ENCODE peak calls at places on chromosomes 4 and X, in nine cellular contexts. E is pancreas, P is stomach, Z is uterus, X is neural progenitor cell, I is progenitor cell of endocrine pancreas, B is fibroblast of mammary gland, S is left lung, K is MM.1S. D is an unnamed sample.

GRCh38 chr4:75030649-75031235 is 97.8 kb downstream of the PARM1 start:
- DNase-seq in E (no peak), P (no peak), Z (no peak), X (no peak), I (no peak), B (no peak), S (no peak), K (no peak), D (no peak)

GRCh38 chrX:37997096-37997495 is 9.3 kb upstream of the SYTL5 start:
- DNase-seq in E (no peak), P (no peak), Z (no peak), X (no peak), I (no peak), B (no peak), S (no peak), K (no peak), D (no peak)

GRCh38 chr4:165779950-165780670 is 92.9 kb upstream of the TLL1 start:
- DNase-seq in E (no peak), P (no peak), Z (no peak), X (no peak), I (no peak), B (peak; percentile 72), S (no peak), K (no peak), D (no peak)

GRCh38 chrX:150212672-150213480 is 150.2 kb upstream of the MAMLD1 start:
- DNase-seq in E (no peak), P (peak; percentile 57), Z (no peak), X (peak; percentile 34), I (no peak), B (no peak), S (no peak), K (no peak), D (no peak)

GRCh38 chrX:119880552-119881437 is 9.2 kb downstream of the NDUFA1 start:
- DNase-seq in E (no peak), P (no peak), Z (no peak), X (peak; percentile 52), I (no peak), B (peak; percentile 67), S (no peak), K (peak; percentile 86), D (no peak)

GRCh38 chr4:144591401-144591800 is 54.6 kb upstream of the HHIP start:
- DNase-seq in E (no peak), P (no peak), Z (no peak), X (no peak), I (no peak), B (peak; percentile 84), S (no peak), K (no peak), D (no peak)

GRCh38 chr4:85577307-85577706 is 102.4 kb downstream of the ARHGAP24 start:
- DNase-seq in E (no peak), P (no peak), Z (no peak), X (no peak), I (no peak), B (no peak), S (no peak), K (no peak), D (no peak)

GRCh38 chrX:24148535-24149345 is 789 bp upstream of the ZFX start:
- DNase-seq in E (no peak), P (no peak), Z (peak; percentile 66), X (no peak), I (no peak), B (peak; percentile 72), S (no peak), K (no peak), D (no peak)

GRCh38 chr4:175891231-175891630 is 79.2 kb upstream of the GPM6A start:
- DNase-seq in E (no peak), P (no peak), Z (no peak), X (no peak), I (no peak), B (no peak), S (no peak), K (no peak), D (no peak)

GRCh38 chrX:65750674-65751469 is 83.4 kb downstream of the MSN start:
- DNase-seq in E (no peak), P (no peak), Z (no peak), X (no peak), I (no peak), B (no peak), S (no peak), K (peak; percentile 95), D (no peak)

GRCh38 chr4:188463909-188464308 is 324.7 kb downstream of the TRIML1 start:
- DNase-seq in E (no peak), P (no peak), Z (no peak), X (no peak), I (no peak), B (no peak), S (no peak), K (no peak), D (no peak)

GRCh38 chr4:7187691-7188090 is 4.6 kb upstream of the SORCS2 start:
- DNase-seq in E (no peak), P (no peak), Z (no peak), X (no peak), I (no peak), B (no peak), S (no peak), K (no peak), D (no peak)

GRCh38 chr4:3765271-3766206 is 646 bp upstream of the ADRA2C start:
- DNase-seq in E (peak; percentile 67), P (peak; percentile 32), Z (peak; percentile 67), X (peak; percentile 90), I (peak; percentile 65), B (peak; percentile 53), S (no peak), K (no peak), D (peak; percentile 49)

GRCh38 chr4:40544216-40544615 is 85.4 kb downstream of the RBM47 start:
- DNase-seq in E (no peak), P (no peak), Z (no peak), X (no peak), I (no peak), B (no peak), S (no peak), K (no peak), D (no peak)

GRCh38 chrX:97397371-97397770 is 513.7 kb downstream of the RPA4 start:
- DNase-seq in E (no peak), P (no peak), Z (no peak), X (no peak), I (no peak), B (peak; percentile 58), S (no peak), K (peak; percentile 29), D (no peak)

GRCh38 chrX:30635630-30636029 is 17.6 kb upstream of the GK start:
- DNase-seq in E (no peak), P (no peak), Z (no peak), X (no peak), I (no peak), B (no peak), S (no peak), K (no peak), D (no peak)

GRCh38 chrX:142804085-142804484 is 221.6 kb upstream of the SPANXN4 start:
- DNase-seq in E (no peak), P (no peak), Z (no peak), X (peak; percentile 60), I (no peak), B (no peak), S (no peak), K (no peak), D (no peak)

GRCh38 chrX:125205084-125205917 is 114.4 kb upstream of the TEX13C start:
- DNase-seq in E (peak; percentile 24), P (peak; percentile 37), Z (peak; percentile 57), X (peak; percentile 78), I (peak; percentile 48), B (peak; percentile 4), S (peak; percentile 77), K (no peak), D (peak; percentile 61)
- TF ChIP-seq CTCF in E (no peak), P (no peak), Z (no peak), X (peak; percentile 41), I (peak; percentile 58), B (no peak), S (no peak), K (no peak), D (no peak)

DNA sequence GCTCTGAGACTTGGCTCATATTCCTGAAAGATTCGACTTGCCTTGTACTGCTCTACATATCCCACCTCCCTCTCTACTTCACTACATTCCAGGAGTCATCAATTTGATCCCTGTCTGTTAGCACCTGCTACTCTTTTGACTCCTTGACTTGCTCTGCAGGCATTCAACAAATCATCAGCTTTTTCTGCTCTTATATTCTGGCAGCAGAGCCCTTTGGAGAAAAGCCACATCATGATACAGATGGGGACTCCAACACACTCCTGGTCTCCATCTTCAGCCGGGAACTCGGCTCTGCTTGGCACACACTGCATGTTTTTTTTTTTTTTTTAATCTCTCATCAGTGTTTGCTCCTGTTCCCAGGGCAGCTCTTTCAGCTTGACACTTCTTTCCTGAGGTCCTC is 293.2 kb upstream of the LCORL start:
- DNase-seq in E (no peak), P (no peak), Z (no peak), X (no peak), I (no peak), B (no peak), S (no peak), K (no peak), D (no peak)
- TF ChIP-seq CTCF in E (no peak), P (no peak), Z (no peak), X (no peak), I (no peak), B (no peak), S (no peak), K (no peak), D (no peak)

DNA sequence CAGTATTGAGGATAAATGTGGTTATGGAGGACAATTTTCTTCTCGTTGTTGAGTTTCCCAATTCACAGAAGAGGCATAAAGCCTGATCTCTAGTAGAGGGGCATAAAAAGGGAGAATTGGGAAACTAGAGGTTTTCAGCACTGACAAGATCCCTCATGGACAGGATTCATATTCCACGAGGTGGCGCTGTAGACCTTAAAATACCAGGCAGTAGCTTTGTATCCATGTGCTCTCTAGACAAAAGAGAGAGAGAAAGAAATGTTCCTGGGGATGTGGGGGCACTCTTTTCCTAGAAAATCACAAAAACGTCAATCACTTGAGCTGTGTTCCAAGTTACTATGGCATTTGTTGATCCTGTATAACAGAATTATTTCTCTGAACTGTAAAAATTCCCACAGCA is 128.3 kb downstream of the MAGEE1 start:
- DNase-seq in E (no peak), P (no peak), Z (no peak), X (peak; percentile 78), I (no peak), B (peak; percentile 32), S (no peak), K (peak; percentile 73), D (no peak)
- TF ChIP-seq CTCF in E (no peak), P (no peak), Z (no peak), X (peak; percentile 59), I (peak; percentile 39), B (peak; percentile 16), S (no peak), K (peak; percentile 52), D (peak; percentile 21)

DNA sequence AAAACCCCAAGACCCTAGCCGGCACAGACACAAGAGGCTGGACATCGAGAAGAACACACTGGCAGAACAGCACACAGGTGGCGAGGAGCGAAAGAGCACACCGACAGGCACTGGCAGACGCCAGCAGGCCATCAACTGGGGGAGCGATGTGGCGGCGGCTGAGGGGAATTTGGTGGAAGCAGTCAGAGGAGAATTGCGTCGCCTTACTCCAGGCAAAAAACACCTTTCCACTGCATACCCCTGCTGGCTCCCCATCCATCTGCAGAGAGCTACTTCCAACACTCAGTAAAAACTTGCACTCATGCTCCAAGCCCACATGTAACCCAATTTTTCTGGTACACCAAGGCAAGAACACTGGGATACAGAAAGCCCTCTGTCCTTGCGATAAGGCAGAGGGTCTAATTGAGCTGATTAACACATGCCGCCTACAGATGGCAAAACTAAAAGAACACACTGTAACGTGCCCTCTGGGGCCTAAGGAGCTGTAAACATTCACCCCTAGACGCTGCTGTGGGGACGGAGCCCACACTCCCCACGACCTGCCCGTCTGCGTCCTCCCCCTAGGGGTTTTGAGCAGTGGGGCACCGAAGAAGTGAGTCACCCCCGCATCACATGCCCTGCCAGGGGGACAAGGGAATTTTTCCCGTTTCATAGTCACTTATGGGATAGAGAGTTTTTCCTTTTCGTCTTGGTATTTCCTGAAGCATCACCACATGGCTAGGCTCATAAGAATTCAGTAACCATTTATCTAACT is 262.3 kb downstream of the KCTD8 start:
- DNase-seq in E (no peak), P (no peak), Z (no peak), X (no peak), I (no peak), B (no peak), S (peak; percentile 48), K (no peak), D (no peak)
- TF ChIP-seq CTCF in E (no peak), P (no peak), Z (no peak), X (no peak), I (no peak), B (no peak), S (no peak), K (no peak), D (no peak)

D was measured in mesothelial cell of epicardium.